ENCODE peak calls at places on chromosomes 6 and 20, in eight cellular contexts. V is endothelial cell, Y is mucosa of descending colon, D is stomach, W is tibial nerve, Z is coronary artery, N is cardiac muscle cell, B is astrocyte of the cerebellum. M is an unnamed sample.
A peak's percentile ranks its signal among the peaks of the same experiment; 100 is the strongest.

GRCh38 chr6:134647861-134648260 is 302.0 kb downstream of the ALDH8A1 start:
- DNase-seq in Z (no peak), Y (no peak), B (no peak), D (no peak), V (no peak), W (no peak), N (no peak), M (no peak)

GRCh38 chr20:46128310-46129151 is 10.4 kb downstream of the CD40 start:
- DNase-seq in N (peak; percentile 51), W (no peak), Z (no peak), Y (peak; percentile 32), B (no peak), V (peak; percentile 63), D (peak; percentile 29), M (peak; percentile 61)

GRCh38 chr6:3334579-3334978 is 75.8 kb downstream of the PSMG4 start:
- DNase-seq in B (no peak), N (peak; percentile 27), Z (no peak), Y (peak; percentile 74), W (no peak), D (peak; percentile 85), V (no peak), M (no peak)

GRCh38 chr20:47352332-47353223 is 3.9 kb downstream of the ZMYND8 start:
- DNase-seq in N (no peak), B (no peak), W (no peak), D (peak; percentile 86), Y (peak; percentile 42), V (no peak), Z (no peak), M (no peak)

GRCh38 chr20:4366076-4366475 is 350.7 kb upstream of the RNF24 start:
- DNase-seq in Y (no peak), Z (no peak), V (no peak), B (no peak), W (no peak), D (no peak), N (no peak), M (no peak)

GRCh38 chr6:123000244-123000770 is 4.3 kb downstream of the CLVS2 start:
- DNase-seq in B (no peak), Y (no peak), Z (no peak), V (no peak), D (no peak), W (no peak), N (no peak), M (no peak)

GRCh38 chr20:51116765-51117686 is 94.1 kb upstream of the KCNG1 start:
- DNase-seq in B (no peak), W (no peak), Y (no peak), D (no peak), V (no peak), N (no peak), Z (no peak), M (no peak)

GRCh38 chr6:33993653-33994052 is 152.2 kb downstream of the GRM4 start:
- DNase-seq in Y (no peak), W (no peak), D (no peak), B (no peak), V (no peak), N (no peak), Z (no peak), M (no peak)

GRCh38 chr20:48267825-48268615 is 482.7 kb upstream of the SULF2 start:
- DNase-seq in B (no peak), N (no peak), V (no peak), D (no peak), Z (peak; percentile 43), Y (no peak), W (no peak), M (no peak)

GRCh38 chr6:71394001-71394432 is 105.4 kb downstream of the OGFRL1 start:
- DNase-seq in Z (no peak), D (no peak), W (no peak), B (no peak), V (no peak), Y (no peak), N (no peak), M (no peak)

GRCh38 chr6:34021001-34021838 is 124.7 kb downstream of the GRM4 start:
- DNase-seq in W (no peak), B (no peak), V (no peak), D (no peak), Z (no peak), Y (no peak), N (no peak), M (no peak)

GRCh38 chr20:57712851-57713504 is 3.2 kb upstream of the PMEPA1 start:
- DNase-seq in W (no peak), Y (no peak), V (no peak), N (no peak), Z (no peak), B (no peak), D (no peak), M (no peak)

GRCh38 chr6:33762713-33763112 is 16.0 kb upstream of the IP6K3 start:
- DNase-seq in V (no peak), Z (no peak), N (no peak), B (no peak), D (no peak), W (no peak), Y (no peak), M (no peak)

GRCh38 chr20:62980970-62981369 is 25.8 kb downstream of the BHLHE23 start:
- DNase-seq in N (no peak), Z (no peak), Y (no peak), W (no peak), V (no peak), B (no peak), D (no peak), M (peak; percentile 59)

GRCh38 chr6:7991992-7992815 is 72.0 kb downstream of the BLOC1S5 start:
- DNase-seq in V (no peak), Y (peak; percentile 34), Z (no peak), N (no peak), W (no peak), D (no peak), B (peak; percentile 77), M (no peak)

GRCh38 chr6:139888691-139889122 is 514.3 kb upstream of the CITED2 start:
- DNase-seq in N (peak; percentile 62), D (no peak), Y (no peak), W (no peak), V (no peak), B (no peak), Z (no peak), M (peak; percentile 27)

GRCh38 chr20:51366155-51366886 is 176.2 kb downstream of the NFATC2 start:
- DNase-seq in B (peak; percentile 99), D (peak; percentile 39), Y (no peak), W (peak; percentile 56), Z (peak; percentile 89), N (no peak), V (no peak), M (no peak)

GRCh38 chr20:57287007-57287810 is 20.8 kb upstream of the BMP7 start:
- DNase-seq in D (no peak), V (no peak), Y (no peak), N (peak; percentile 44), Z (no peak), B (no peak), W (no peak), M (no peak)

GRCh38 chr6:159460476-159460875 is 232.6 kb downstream of the SOD2 start:
- DNase-seq in N (no peak), D (no peak), B (no peak), V (no peak), Y (no peak), Z (no peak), W (no peak), M (no peak)
- TF ChIP-seq CTCF in N (no peak), D (no peak), B (no peak), V (no peak), Y (no peak), Z (no peak), W (no peak), M (no peak)

GRCh38 chr20:1669304-1669703 is 11.7 kb upstream of the SIRPG start:
- DNase-seq in N (no peak), B (peak; percentile 87), Z (no peak), Y (no peak), W (no peak), V (no peak), D (no peak), M (no peak)
- TF ChIP-seq CTCF in N (no peak), B (no peak), Z (no peak), Y (no peak), W (no peak), V (no peak), D (no peak), M (no peak)

DNA sequence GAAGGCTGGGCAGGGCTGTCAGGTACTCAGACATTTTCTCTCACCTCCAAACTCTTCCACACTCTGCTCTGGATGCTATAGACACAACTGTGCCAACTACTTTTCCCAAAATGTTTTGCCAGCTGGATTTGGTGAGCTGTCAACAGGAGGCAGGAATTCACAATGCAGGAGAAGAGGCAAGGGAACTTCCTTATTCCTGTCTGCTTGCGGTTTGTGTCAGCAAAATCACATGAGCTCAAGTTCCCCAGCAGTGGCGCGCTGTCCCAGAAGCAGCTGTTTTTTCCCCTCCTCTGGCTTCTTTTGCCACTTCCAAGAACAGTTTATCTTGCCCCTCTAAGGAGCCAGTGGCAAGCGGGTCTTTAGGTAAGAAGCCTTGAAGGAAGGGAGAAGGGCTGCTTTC is 608.2 kb downstream of the PRKN start:
- DNase-seq in V (peak; percentile 21), N (no peak), W (no peak), B (no peak), Z (no peak), D (no peak), Y (peak; percentile 27), M (no peak)
- TF ChIP-seq CTCF in V (no peak), N (peak; percentile 18), W (no peak), B (peak; percentile 3), Z (no peak), D (no peak), Y (no peak), M (no peak)

GRCh38 chr6:27582928-27583725 is 110.2 kb upstream of the ZNF184 start:
- DNase-seq in Z (no peak), Y (peak; percentile 11), B (peak; percentile 16), W (no peak), N (peak; percentile 19), D (no peak), V (peak; percentile 67), M (peak; percentile 46)
- TF ChIP-seq CTCF in Z (no peak), Y (no peak), B (no peak), W (no peak), N (no peak), D (no peak), V (no peak), M (no peak)

GRCh38 chr6:5995705-5996686 is 10.7 kb downstream of the NRN1 start:
- DNase-seq in Z (no peak), Y (peak; percentile 65), N (peak; percentile 75), V (peak; percentile 85), W (peak; percentile 74), D (no peak), B (no peak), M (peak; percentile 58)
- TF ChIP-seq CTCF in Z (no peak), Y (no peak), N (peak; percentile 30), V (no peak), W (peak; percentile 50), D (no peak), B (peak; percentile 60), M (peak; percentile 37)

DNA sequence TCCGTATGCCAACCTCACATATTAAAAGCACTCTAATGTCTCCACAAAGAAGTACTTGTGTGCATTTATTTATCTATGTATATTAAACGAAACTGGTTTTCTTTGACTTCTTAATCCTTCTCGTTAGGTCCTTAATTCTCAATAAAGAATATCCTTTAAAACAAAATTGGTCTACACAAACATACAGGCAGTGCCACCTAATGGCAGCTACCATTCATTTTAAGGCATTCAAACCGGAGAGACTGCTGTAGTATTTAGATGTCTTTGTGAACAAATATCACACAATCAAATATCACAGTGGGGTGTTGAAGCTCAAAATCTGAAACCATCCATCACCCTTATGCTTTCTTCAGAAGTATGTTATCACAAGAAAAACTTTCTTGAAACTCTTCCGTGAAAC is 96.6 kb upstream of the IRAK1BP1 start:
- DNase-seq in N (no peak), D (no peak), W (no peak), B (no peak), V (no peak), Y (no peak), Z (no peak), M (no peak)
- TF ChIP-seq CTCF in N (no peak), D (no peak), W (no peak), B (no peak), V (no peak), Y (no peak), Z (no peak), M (no peak)

M was measured in neural crest cell.